ENCODE peak calls at places on chromosome 7, in ten cellular contexts. O is right lobe of liver, L is endothelial cell of umbilical vein, I is AG09319, N is endodermal cell, G is dorsolateral prefrontal cortex, Q is type B pancreatic cell, Z is K562, B is Panc1, A is fibroblast of mammary gland. X is an unnamed sample.

GRCh38 chr7:132548489-132549078 is 27.7 kb downstream of the PLXNA4 start:
- DNase-seq in O (no peak), L (peak; percentile 61), I (peak; percentile 0), N (no peak), G (no peak), Q (no peak), Z (no peak), B (no peak), A (peak; percentile 78), X (no peak)

GRCh38 chr7:99340659-99341058 is 15.0 kb downstream of the ARPC1A start:
- DNase-seq in O (no peak), L (no peak), I (no peak), N (no peak), G (no peak), Q (no peak), Z (no peak), B (no peak), A (no peak), X (no peak)

GRCh38 chr7:128030999-128031681 is at the start of gene LRRC4:
- DNase-seq in O (peak; percentile 70), L (peak; percentile 57), I (peak; percentile 10), N (peak; percentile 83), G (peak; percentile 61), Q (no peak), Z (no peak), B (no peak), A (peak; percentile 39), X (no peak)

GRCh38 chr7:111835066-111835465 is 272.8 kb upstream of the IMMP2L start:
- DNase-seq in O (no peak), L (peak; percentile 72), I (peak; percentile 60), N (no peak), G (no peak), Q (no peak), Z (no peak), B (no peak), A (peak; percentile 93), X (no peak)

GRCh38 chr7:116455009-116455408 is 44.5 kb upstream of the CAV2 start:
- DNase-seq in O (no peak), L (peak; percentile 62), I (no peak), N (no peak), G (no peak), Q (no peak), Z (no peak), B (peak; percentile 45), A (peak; percentile 89), X (no peak)

GRCh38 chr7:65449505-65449852 is 75.8 kb downstream of the ZNF92 start:
- DNase-seq in O (no peak), L (no peak), I (no peak), N (no peak), G (no peak), Q (no peak), Z (no peak), B (no peak), A (no peak), X (no peak)

GRCh38 chr7:152615052-152615741 is 60.7 kb downstream of the XRCC2 start:
- DNase-seq in O (no peak), L (no peak), I (no peak), N (no peak), G (no peak), Q (peak; percentile 63), Z (no peak), B (no peak), A (peak; percentile 22), X (peak; percentile 77)

GRCh38 chr7:149862156-149862555 is 11.6 kb upstream of the ATP6V0E2 start:
- DNase-seq in O (no peak), L (no peak), I (no peak), N (no peak), G (no peak), Q (no peak), Z (no peak), B (no peak), A (no peak), X (no peak)

GRCh38 chr7:101308245-101309085 is 13.1 kb downstream of the IFT22 start:
- DNase-seq in O (peak; percentile 82), L (peak; percentile 20), I (no peak), N (peak; percentile 94), G (no peak), Q (peak; percentile 73), Z (peak; percentile 77), B (no peak), A (peak; percentile 41), X (no peak)
- TF ChIP-seq CTCF in O (no peak), L (peak; percentile 17), I (no peak), N (peak; percentile 54), G (no peak), Q (peak; percentile 46), Z (no peak), B (no peak), A (no peak), X (no peak)

GRCh38 chr7:13742126-13742525 is 247.3 kb downstream of the ETV1 start:
- DNase-seq in O (no peak), L (no peak), I (peak; percentile 44), N (no peak), G (no peak), Q (no peak), Z (no peak), B (no peak), A (peak; percentile 18), X (no peak)

GRCh38 chr7:13737563-13737962 is 251.9 kb downstream of the ETV1 start:
- DNase-seq in O (no peak), L (no peak), I (no peak), N (no peak), G (no peak), Q (no peak), Z (no peak), B (no peak), A (no peak), X (no peak)

GRCh38 chr7:13745530-13745929 is 243.9 kb downstream of the ETV1 start:
- DNase-seq in O (no peak), L (no peak), I (no peak), N (no peak), G (no peak), Q (no peak), Z (no peak), B (no peak), A (no peak), X (no peak)

DNA sequence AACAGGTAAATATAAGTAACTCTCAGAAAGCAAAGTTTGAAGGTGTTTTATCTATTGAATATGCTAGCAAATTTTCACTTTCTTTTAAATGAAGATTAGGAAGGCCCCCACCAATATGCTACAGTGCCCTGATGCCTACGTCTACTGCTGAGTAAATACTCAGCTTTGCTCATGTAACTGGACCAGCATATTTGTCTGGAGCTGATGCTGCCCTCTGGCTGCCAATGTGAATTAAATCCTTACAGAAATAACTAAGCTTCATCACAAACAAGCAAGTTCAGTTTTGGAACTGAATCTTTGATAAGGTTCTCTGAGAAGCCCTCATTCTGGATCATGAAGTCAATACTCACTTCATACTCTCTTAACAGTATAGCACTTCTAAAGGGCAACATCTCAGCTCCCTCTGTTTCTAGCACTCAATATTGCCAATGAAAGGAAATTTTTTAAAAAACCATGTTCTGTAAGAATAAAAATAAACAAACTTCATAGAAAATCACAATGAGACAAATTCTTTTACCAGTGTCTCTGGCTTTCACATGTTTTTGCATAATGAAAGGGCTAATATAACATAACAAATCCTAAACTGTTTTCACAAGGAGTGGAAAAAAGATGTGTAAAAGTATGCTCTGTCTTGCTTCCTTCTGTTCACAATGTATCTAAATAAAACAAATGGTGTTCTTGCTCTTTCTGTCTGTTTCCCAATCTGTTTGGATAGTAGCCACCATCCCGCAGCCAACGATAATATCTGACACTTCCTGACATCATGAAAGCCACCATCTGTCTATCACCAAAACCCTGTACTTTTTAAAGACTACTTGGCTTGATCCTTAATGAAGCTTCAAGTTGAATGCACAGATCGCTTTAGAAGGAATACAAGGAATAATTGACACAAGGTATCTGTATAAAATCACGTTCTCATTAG is 246.5 kb downstream of the ETV1 start:
- DNase-seq in O (no peak), L (peak; percentile 34), I (peak; percentile 38), N (peak; percentile 51), G (peak; percentile 76), Q (no peak), Z (no peak), B (peak; percentile 36), A (peak; percentile 67), X (no peak)
- TF ChIP-seq CTCF in O (peak; percentile 58), L (no peak), I (peak; percentile 45), N (peak; percentile 72), G (peak; percentile 58), Q (peak; percentile 67), Z (peak; percentile 20), B (peak; percentile 81), A (peak; percentile 53), X (peak; percentile 74)

GRCh38 chr7:231030-231857 is 38.9 kb downstream of the FAM20C start:
- DNase-seq in O (no peak), L (no peak), I (no peak), N (no peak), G (no peak), Q (no peak), Z (no peak), B (no peak), A (peak; percentile 42), X (no peak)
- TF ChIP-seq CTCF in O (no peak), L (peak; percentile 39), I (peak; percentile 25), N (peak; percentile 57), G (peak; percentile 14), Q (peak; percentile 43), Z (peak; percentile 43), B (no peak), A (peak; percentile 24), X (peak; percentile 39)

GRCh38 chr7:101817930-101818698 is 688 bp downstream of the CUX1 start:
- DNase-seq in O (no peak), L (peak; percentile 33), I (no peak), N (no peak), G (no peak), Q (no peak), Z (no peak), B (no peak), A (no peak), X (no peak)

GRCh38 chr7:101814996-101815825 is 2.2 kb upstream of the CUX1 start:
- DNase-seq in O (peak; percentile 72), L (peak; percentile 10), I (no peak), N (peak; percentile 89), G (no peak), Q (peak; percentile 81), Z (peak; percentile 92), B (no peak), A (no peak), X (no peak)

GRCh38 chr7:101817031-101817929 is at the start of gene CUX1:
- DNase-seq in O (peak; percentile 85), L (no peak), I (no peak), N (peak; percentile 75), G (no peak), Q (no peak), Z (peak; percentile 71), B (no peak), A (no peak), X (no peak)

GRCh38 chr7:101815826-101816488 is 1.5 kb upstream of the CUX1 start:
- DNase-seq in O (peak; percentile 77), L (peak; percentile 67), I (peak; percentile 38), N (no peak), G (peak; percentile 72), Q (peak; percentile 82), Z (peak; percentile 89), B (no peak), A (peak; percentile 71), X (peak; percentile 91)

DNA sequence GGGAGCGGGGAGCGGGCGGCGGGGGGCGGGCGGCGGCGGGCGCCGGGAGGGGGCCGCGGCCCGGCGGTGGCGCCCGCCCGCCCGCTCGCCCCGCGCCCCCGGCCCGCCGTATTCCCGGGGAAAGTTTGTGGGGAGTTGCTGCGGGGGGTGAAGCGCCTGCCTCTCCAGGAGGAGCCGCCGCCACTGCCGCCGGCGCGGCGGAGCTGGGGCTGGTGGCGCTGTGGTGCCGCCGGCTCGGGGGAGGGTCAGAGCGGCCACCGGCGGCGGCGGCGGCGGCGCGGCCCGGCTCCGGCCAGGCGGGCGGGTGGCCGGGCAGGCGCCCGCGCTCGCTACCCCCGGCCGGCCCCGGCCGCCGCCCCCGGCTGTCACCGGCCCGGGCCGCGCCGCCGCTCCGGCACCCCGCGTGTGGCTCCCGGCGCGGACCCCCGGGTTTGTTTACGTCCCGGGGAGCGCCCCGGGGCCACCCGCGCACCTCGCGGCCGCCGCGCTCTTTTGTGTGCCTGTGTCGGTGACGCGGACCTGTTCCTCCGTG is 861 bp upstream of the CUX1 start:
- DNase-seq in O (peak; percentile 73), L (no peak), I (no peak), N (peak; percentile 71), G (peak; percentile 72), Q (no peak), Z (peak; percentile 77), B (no peak), A (peak; percentile 28), X (no peak)
- TF ChIP-seq CTCF in O (no peak), L (peak; percentile 20), I (peak; percentile 6), N (no peak), G (no peak), Q (no peak), Z (no peak), B (peak; percentile 3), A (no peak), X (no peak)

X was measured in osteocyte.